ENCODE peak calls at places on chromosomes 1 and 21, in six cellular contexts. One of them, this sample, is unnamed.

GRCh38 chr1:204317170-204317569 is 42.6 kb downstream of the PLEKHA6 start:
- DNase-seq in hippocampal formation: no peak
- DNase-seq in AG09309: no peak
- DNase-seq in activated naive CD8-positive, alpha-beta T cell treated with anti-CD3 and anti-CD28 coated beads, Interleukin-2, amount 50 U/mL, for 16 hours: no peak
- DNase-seq in HuH-7.5: no peak
- DNase-seq in lower leg skin: no peak
- DNase-seq in this sample: no peak

GRCh38 chr1:60832372-60832771 is 250.0 kb upstream of the NFIA start:
- DNase-seq in hippocampal formation: no peak
- DNase-seq in AG09309: no peak
- DNase-seq in activated naive CD8-positive, alpha-beta T cell treated with anti-CD3 and anti-CD28 coated beads, Interleukin-2, amount 50 U/mL, for 16 hours: no peak
- DNase-seq in HuH-7.5: no peak
- DNase-seq in lower leg skin: no peak
- DNase-seq in this sample: no peak

GRCh38 chr1:50422946-50423669 is at the start of gene DMRTA2:
- DNase-seq in hippocampal formation: peak; percentile 54
- DNase-seq in AG09309: no peak
- DNase-seq in activated naive CD8-positive, alpha-beta T cell treated with anti-CD3 and anti-CD28 coated beads, Interleukin-2, amount 50 U/mL, for 16 hours: no peak
- DNase-seq in HuH-7.5: no peak
- DNase-seq in lower leg skin: no peak
- DNase-seq in this sample: no peak

GRCh38 chr21:43362928-43363314 is 64.0 kb downstream of the SIK1 start:
- DNase-seq in hippocampal formation: no peak
- DNase-seq in AG09309: no peak
- DNase-seq in activated naive CD8-positive, alpha-beta T cell treated with anti-CD3 and anti-CD28 coated beads, Interleukin-2, amount 50 U/mL, for 16 hours: no peak
- DNase-seq in HuH-7.5: no peak
- DNase-seq in lower leg skin: no peak
- DNase-seq in this sample: no peak

GRCh38 chr1:42973304-42973703 is 14.6 kb upstream of the SLC2A1 start:
- DNase-seq in hippocampal formation: no peak
- DNase-seq in AG09309: no peak
- DNase-seq in activated naive CD8-positive, alpha-beta T cell treated with anti-CD3 and anti-CD28 coated beads, Interleukin-2, amount 50 U/mL, for 16 hours: no peak
- DNase-seq in HuH-7.5: no peak
- DNase-seq in lower leg skin: no peak
- DNase-seq in this sample: no peak

GRCh38 chr1:22619808-22620207 is 16.6 kb upstream of the C1QA start:
- DNase-seq in hippocampal formation: no peak
- DNase-seq in AG09309: no peak
- DNase-seq in activated naive CD8-positive, alpha-beta T cell treated with anti-CD3 and anti-CD28 coated beads, Interleukin-2, amount 50 U/mL, for 16 hours: no peak
- DNase-seq in HuH-7.5: no peak
- DNase-seq in lower leg skin: no peak
- DNase-seq in this sample: no peak

GRCh38 chr1:46687095-46687659 is 15.5 kb downstream of the TEX38 start:
- DNase-seq in hippocampal formation: peak; percentile 39
- DNase-seq in AG09309: peak; percentile 61
- DNase-seq in activated naive CD8-positive, alpha-beta T cell treated with anti-CD3 and anti-CD28 coated beads, Interleukin-2, amount 50 U/mL, for 16 hours: no peak
- DNase-seq in HuH-7.5: no peak
- DNase-seq in lower leg skin: peak; percentile 59
- DNase-seq in this sample: no peak

GRCh38 chr1:51442198-51442597 is 76.9 kb downstream of the EPS15 start:
- DNase-seq in hippocampal formation: no peak
- DNase-seq in AG09309: no peak
- DNase-seq in activated naive CD8-positive, alpha-beta T cell treated with anti-CD3 and anti-CD28 coated beads, Interleukin-2, amount 50 U/mL, for 16 hours: no peak
- DNase-seq in HuH-7.5: no peak
- DNase-seq in lower leg skin: no peak
- DNase-seq in this sample: no peak

GRCh38 chr1:109630081-109630880 is 10.6 kb downstream of the AMPD2 start:
- DNase-seq in hippocampal formation: no peak
- DNase-seq in AG09309: no peak
- DNase-seq in activated naive CD8-positive, alpha-beta T cell treated with anti-CD3 and anti-CD28 coated beads, Interleukin-2, amount 50 U/mL, for 16 hours: no peak
- DNase-seq in HuH-7.5: peak; percentile 50
- DNase-seq in lower leg skin: peak; percentile 13
- DNase-seq in this sample: peak; percentile 50

This sample was measured in right atrium auricular region.